ENCODE peak calls at places on chromosome 12, in four cellular contexts. G, P, Q and U are unnamed samples.

GRCh38 chr12:132788375-132789098 is 26.9 kb upstream of the ANKLE2 start:
- DNase-seq in G (peak; percentile 33), P (no peak), Q (no peak), U (no peak)

GRCh38 chr12:94621662-94622359 is 28.5 kb downstream of the TMCC3 start:
- DNase-seq in G (no peak), P (peak; percentile 25), Q (no peak), U (no peak)

GRCh38 chr12:53964315-53964713 is 8.6 kb upstream of the HOXC11 start:
- DNase-seq in G (no peak), P (no peak), Q (no peak), U (no peak)

GRCh38 chr12:75635606-75636444 is 124.4 kb upstream of the KRR1 start:
- DNase-seq in G (peak; percentile 40), P (peak; percentile 78), Q (no peak), U (no peak)

GRCh38 chr12:54311091-54311490 is 10.3 kb upstream of the NFE2 start:
- DNase-seq in G (no peak), P (no peak), Q (no peak), U (no peak)

GRCh38 chr12:131309700-131310099 is 356.0 kb downstream of the ADGRD1 start:
- DNase-seq in G (no peak), P (no peak), Q (no peak), U (peak; percentile 77)

GRCh38 chr12:42691991-42692557 is 102.5 kb upstream of the PRICKLE1 start:
- DNase-seq in G (peak; percentile 53), P (no peak), Q (no peak), U (no peak)

GRCh38 chr12:71755146-71755892 is 656 bp downstream of the RAB21 start:
- DNase-seq in G (peak; percentile 36), P (peak; percentile 62), Q (peak; percentile 46), U (no peak)

GRCh38 chr12:14828896-14829295 is 14.4 kb downstream of the ART4 start:
- DNase-seq in G (no peak), P (no peak), Q (no peak), U (no peak)

GRCh38 chr12:10361084-10361483 is 28.8 kb downstream of the KLRK1 start:
- DNase-seq in G (no peak), P (peak; percentile 68), Q (no peak), U (no peak)
- H3K27ac ChIP-seq in G (no peak overlapping the region), P (peak overlapping the region; percentile 61), Q (no peak overlapping the region), U (no peak overlapping the region)

DNA sequence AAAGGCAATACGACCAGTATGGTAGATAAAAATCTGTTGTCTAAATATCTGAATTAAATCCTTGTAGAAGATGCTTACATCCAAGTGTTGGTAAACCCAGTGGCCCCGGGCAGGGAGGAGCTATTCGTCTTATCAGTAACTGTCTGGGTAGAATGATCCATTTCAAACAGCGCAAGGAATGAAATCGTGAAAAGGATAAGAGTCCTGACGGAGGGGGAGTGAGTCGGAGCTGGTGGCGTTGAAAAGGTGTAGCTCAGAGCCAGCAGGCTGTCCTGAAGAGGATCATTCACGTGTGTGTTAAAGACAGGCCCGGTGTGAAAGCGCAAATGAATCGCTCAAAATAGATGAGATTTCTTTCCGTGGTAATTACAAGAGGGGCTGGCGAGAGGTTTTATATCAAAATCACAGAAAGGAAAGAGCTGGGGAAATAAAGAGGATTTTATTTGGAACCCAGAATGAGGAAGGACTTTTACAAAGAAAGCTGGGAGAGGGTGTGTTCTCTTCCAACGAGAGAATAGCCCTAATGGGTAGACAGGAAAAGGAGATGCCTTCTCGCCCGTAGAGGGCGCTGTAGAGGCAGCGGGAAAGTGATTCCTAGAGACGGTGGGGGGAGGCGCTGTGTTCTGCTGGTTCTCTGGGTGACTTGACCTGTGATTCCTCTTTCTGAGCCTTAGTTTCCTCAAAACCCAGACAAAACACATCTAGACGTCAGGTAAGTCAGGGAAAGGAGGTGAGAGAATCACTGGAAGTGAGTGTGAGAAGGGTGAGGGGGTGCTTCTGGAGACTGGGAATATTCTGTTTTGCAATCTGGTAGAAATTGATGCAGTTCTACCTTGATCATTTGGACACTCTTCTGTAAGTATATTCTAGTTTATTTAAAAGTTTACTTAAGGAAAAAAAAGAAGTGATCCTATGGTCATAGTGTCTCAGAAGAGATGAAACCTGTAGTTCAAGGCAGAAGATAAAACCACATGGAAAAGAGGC is 39.3 kb downstream of the SRRM4 start:
- DNase-seq in G (peak; percentile 6), P (peak; percentile 0), Q (peak; percentile 48), U (no peak)
- TF ChIP-seq CTCF in G (peak; percentile 27), P (no peak), Q (no peak), U (peak; percentile 11)

DNA sequence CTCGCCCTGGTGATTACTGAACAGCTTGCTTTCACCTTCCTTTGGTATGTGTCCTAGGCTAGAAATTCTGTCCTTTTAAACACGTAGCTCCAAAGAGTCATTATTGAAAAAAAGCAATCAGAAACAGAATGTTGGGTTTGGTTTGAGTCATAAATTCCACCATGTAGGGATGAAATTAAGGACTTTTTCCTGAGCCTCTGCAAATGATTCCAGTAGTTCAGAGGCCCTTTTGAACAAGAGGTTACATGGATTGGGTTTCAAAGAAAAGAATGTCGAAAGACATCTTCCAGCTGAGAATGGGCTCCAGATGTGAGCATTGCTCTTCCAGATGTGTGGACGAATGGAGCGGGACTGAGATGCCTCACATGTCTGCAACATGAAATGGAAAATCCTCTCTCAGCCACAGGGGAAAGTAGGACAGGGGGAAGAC is 23.5 kb upstream of the EMP1 start:
- DNase-seq in G (no peak), P (peak; percentile 68), Q (peak; percentile 27), U (peak; percentile 24)
- H3K27ac ChIP-seq in G (no peak overlapping the region), P (no peak overlapping the region), Q (peak overlapping the region; percentile 28), U (peak overlapping the region; percentile 64)

GRCh38 chr12:2795291-2796186 is 769 bp downstream of the FKBP4 start:
- DNase-seq in G (peak; percentile 84), P (peak; percentile 63), Q (peak; percentile 64), U (no peak)

GRCh38 chr12:2794261-2794735 is 472 bp upstream of the FKBP4 start:
- DNase-seq in G (no peak), P (no peak), Q (no peak), U (no peak)

GRCh38 chr12:2794736-2795289 is at the start of gene FKBP4:
- DNase-seq in G (peak; percentile 91), P (peak; percentile 86), Q (peak; percentile 89), U (peak; percentile 97)

GRCh38 chr12:2797721-2798418 is 3.1 kb downstream of the FKBP4 start:
- DNase-seq in G (no peak), P (peak; percentile 69), Q (no peak), U (no peak)

DNA sequence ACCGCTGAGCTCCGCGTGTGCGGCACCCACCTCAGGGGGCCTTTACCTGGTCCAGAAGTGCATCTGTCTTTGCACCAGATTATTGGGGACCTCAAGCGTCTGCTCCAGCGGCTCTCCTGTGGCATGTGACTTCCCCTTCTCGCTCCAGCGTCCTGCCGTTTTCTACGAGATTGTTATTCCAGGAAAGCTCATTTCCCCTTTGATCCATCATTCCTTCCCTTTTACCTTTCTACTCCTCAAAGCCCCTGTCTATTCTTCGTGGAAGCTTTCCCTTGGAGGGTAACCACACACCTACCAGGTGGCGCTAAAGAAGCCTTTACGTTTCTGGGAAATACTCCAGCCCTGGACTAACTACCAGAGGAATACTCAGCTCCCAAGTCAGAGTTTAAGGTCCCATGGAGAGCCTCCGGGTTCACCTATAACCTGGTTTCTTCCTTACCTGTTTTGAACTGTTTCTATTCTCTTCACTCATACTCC is 1.5 kb downstream of the FKBP4 start:
- DNase-seq in G (no peak), P (no peak), Q (no peak), U (no peak)
- TF ChIP-seq CTCF in G (peak; percentile 27), P (no peak), Q (no peak), U (no peak)

GRCh38 chr12:67981236-67982164 is 7.7 kb upstream of the IFNG-AS1 start:
- DNase-seq in G (peak; percentile 7), P (peak; percentile 50), Q (no peak), U (no peak)
- H3K27ac ChIP-seq in G (no peak overlapping the region), P (no peak overlapping the region), Q (no peak overlapping the region), U (no peak overlapping the region)

GRCh38 chr12:52394836-52395405 is 9.5 kb upstream of the KRT84 start:
- DNase-seq in G (no peak), P (no peak), Q (no peak), U (no peak)

GRCh38 chr12:52392465-52393007 is 7.1 kb upstream of the KRT84 start:
- DNase-seq in G (no peak), P (no peak), Q (no peak), U (no peak)

GRCh38 chr12:52396656-52397055 is 9.5 kb downstream of the KRT82 start:
- DNase-seq in G (no peak), P (no peak), Q (no peak), U (no peak)

GRCh38 chr12:52398176-52398575 is 8.0 kb downstream of the KRT82 start:
- DNase-seq in G (no peak), P (peak; percentile 17), Q (no peak), U (no peak)

DNA sequence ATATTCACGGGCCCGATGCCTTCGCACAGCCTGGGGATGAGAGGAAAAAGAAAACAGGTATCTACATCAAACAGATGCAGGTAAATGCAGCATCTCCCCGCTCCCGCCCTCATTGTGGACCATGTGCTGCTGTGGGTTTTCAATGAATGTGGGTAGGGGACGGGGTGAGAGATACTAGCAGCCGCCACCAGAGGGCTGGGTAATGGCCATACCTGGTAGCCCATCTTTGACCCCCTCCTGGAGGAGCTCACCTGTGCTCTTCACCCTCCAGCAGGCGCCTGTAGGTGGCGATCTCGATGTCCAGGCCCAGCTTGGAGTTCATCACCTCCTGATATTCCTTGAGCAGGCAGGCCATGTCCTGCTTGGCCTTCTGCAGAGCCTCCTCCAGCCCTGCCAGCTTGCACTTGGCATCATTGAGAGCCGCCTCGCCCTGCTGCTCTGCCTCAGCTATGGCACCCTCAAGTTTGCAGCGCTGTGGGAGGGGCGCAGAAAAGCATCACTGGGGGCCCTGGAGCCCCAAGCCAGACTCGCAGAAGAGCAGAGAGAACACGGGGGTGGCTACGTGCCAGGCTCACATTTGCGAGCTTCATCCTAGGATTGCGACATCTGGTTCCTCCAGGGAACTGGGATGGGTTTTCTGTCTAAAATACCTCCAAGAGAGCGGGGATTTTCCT is 10.2 kb downstream of the KRT82 start:
- DNase-seq in G (peak; percentile 43), P (peak; percentile 75), Q (no peak), U (no peak)
- TF ChIP-seq CTCF in G (peak; percentile 40), P (peak; percentile 37), Q (no peak), U (no peak)

DNA sequence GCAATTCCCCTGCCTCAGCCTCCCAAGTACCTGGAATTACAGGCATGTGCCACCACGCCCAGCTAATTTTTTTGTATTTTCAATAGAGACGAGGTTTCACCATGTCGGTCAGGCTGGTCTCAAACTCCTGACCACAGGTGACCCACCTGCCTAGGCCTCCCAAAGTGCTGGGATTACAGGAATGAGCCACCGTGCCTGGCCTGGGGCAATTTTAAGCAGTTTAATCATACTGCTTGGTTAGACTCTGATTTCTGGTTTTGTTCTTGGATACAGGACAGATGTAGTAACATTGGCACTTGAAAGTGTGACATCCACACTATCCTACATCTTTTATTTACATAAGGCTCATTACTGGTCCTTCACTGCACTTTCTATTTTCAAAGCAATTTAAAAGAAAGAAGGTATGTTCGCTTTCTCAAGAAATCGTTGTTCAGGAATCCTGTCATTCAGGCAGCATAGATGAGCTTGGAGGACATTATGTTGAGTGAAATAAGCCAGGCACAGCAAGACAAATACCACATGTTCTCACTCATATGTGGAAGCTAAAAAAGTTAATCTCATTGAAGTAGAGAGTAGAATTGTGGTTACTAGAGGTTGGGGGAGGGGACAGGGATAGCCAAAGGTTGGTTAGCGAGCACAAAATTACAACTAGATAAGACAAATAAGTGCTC is 4.0 kb upstream of the NUAK1 start:
- DNase-seq in G (no peak), P (no peak), Q (no peak), U (no peak)
- H3K27ac ChIP-seq in G (no peak overlapping the region), P (peak overlapping the region; percentile 100), Q (peak overlapping the region; percentile 99), U (no peak overlapping the region)